ENCODE peak calls at places on chromosomes 7 and 10, in ten cellular contexts. O is left ventricle myocardium inferior, N is ovary, U is fibroblast of pulmonary artery, L is GM06990, S is prostate gland, T is BJ, A is neural progenitor cell, V is mammary epithelial cell, Y is A549. X is an unnamed sample.

GRCh38 chr7:45924283-45924682 is 3.2 kb upstream of the IGFBP3 start:
- DNase-seq in O (no peak), N (no peak), U (peak; percentile 71), L (no peak), S (peak; percentile 28), T (no peak), A (no peak), V (peak; percentile 93), Y (peak; percentile 78), X (peak; percentile 59)

GRCh38 chr7:15099074-15099473 is 196.5 kb upstream of the DGKB start:
- DNase-seq in O (no peak), N (no peak), U (no peak), L (no peak), S (no peak), T (no peak), A (no peak), V (no peak), Y (no peak), X (no peak)

GRCh38 chr7:143245123-143245522 is 18.1 kb upstream of the GSTK1 start:
- DNase-seq in O (no peak), N (no peak), U (peak; percentile 44), L (no peak), S (peak; percentile 15), T (peak; percentile 80), A (no peak), V (peak; percentile 57), Y (peak; percentile 17), X (no peak)

GRCh38 chr7:17336168-17336567 is 37.7 kb downstream of the AHR start:
- DNase-seq in O (no peak), N (no peak), U (no peak), L (no peak), S (no peak), T (no peak), A (no peak), V (no peak), Y (no peak), X (no peak)

GRCh38 chr7:80678703-80679102 is 40.3 kb downstream of the CD36 start:
- DNase-seq in O (no peak), N (no peak), U (no peak), L (no peak), S (no peak), T (no peak), A (no peak), V (no peak), Y (no peak), X (no peak)

GRCh38 chr10:77116904-77117303 is 520.7 kb downstream of the KCNMA1 start:
- DNase-seq in O (no peak), N (no peak), U (no peak), L (no peak), S (no peak), T (no peak), A (no peak), V (peak; percentile 52), Y (no peak), X (no peak)

GRCh38 chr7:94975316-94975715 is 67.9 kb downstream of the PPP1R9A start:
- DNase-seq in O (no peak), N (no peak), U (peak; percentile 25), L (no peak), S (no peak), T (peak; percentile 9), A (no peak), V (no peak), Y (no peak), X (no peak)

GRCh38 chr7:106064329-106064728 is 47.8 kb downstream of the SYPL1 start:
- DNase-seq in O (no peak), N (no peak), U (no peak), L (no peak), S (no peak), T (no peak), A (no peak), V (no peak), Y (no peak), X (no peak)

GRCh38 chr10:120946497-120946896 is 95.3 kb downstream of the WDR11 start:
- DNase-seq in O (no peak), N (no peak), U (peak; percentile 11), L (no peak), S (no peak), T (no peak), A (no peak), V (no peak), Y (no peak), X (no peak)

GRCh38 chr10:133357293-133358151 is at the start of gene FUOM:
- DNase-seq in O (peak; percentile 55), N (peak; percentile 58), U (peak; percentile 63), L (peak; percentile 86), S (no peak), T (no peak), A (peak; percentile 90), V (no peak), Y (peak; percentile 48), X (no peak)

GRCh38 chr7:156179872-156180390 is 367.7 kb upstream of the SHH start:
- DNase-seq in O (no peak), N (no peak), U (no peak), L (no peak), S (no peak), T (no peak), A (no peak), V (no peak), Y (no peak), X (no peak)

GRCh38 chr10:128063736-128064614 is 62.2 kb downstream of the MKI67 start:
- DNase-seq in O (no peak), N (no peak), U (no peak), L (peak; percentile 52), S (peak; percentile 47), T (no peak), A (no peak), V (peak; percentile 98), Y (no peak), X (no peak)

GRCh38 chr7:152121432-152121831 is 96.0 kb downstream of the GALNT11 start:
- DNase-seq in O (no peak), N (no peak), U (no peak), L (no peak), S (no peak), T (no peak), A (no peak), V (no peak), Y (no peak), X (no peak)

GRCh38 chr10:132606031-132606491 is 68.5 kb downstream of the INPP5A start:
- DNase-seq in O (no peak), N (no peak), U (no peak), L (no peak), S (no peak), T (no peak), A (no peak), V (no peak), Y (no peak), X (no peak)

GRCh38 chr7:44603208-44603607 is 3.2 kb upstream of the OGDH start:
- DNase-seq in O (no peak), N (no peak), U (no peak), L (no peak), S (no peak), T (no peak), A (no peak), V (no peak), Y (no peak), X (no peak)

GRCh38 chr7:31052504-31052840 is 364 bp downstream of the ADCYAP1R1 start:
- DNase-seq in O (no peak), N (no peak), U (no peak), L (no peak), S (no peak), T (no peak), A (no peak), V (no peak), Y (no peak), X (no peak)

DNA sequence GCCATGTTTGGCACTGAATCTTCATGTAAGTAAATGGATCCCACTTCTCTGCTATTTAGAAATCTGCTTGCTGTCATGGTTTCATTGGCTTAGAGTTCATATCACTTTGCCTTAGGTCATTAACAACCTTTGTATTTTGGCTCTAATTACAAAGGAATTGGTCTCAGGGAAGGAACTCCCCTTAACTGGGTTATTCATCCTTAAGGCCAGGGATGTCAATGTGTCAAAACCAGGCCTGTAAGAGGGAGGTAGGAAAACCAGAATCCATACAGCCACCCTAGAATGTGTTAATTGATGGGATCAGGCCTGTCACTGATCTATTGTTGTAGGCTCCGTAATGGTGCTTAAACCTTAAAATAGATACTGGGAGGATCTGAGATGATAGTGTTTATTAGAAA is 67.3 kb downstream of the ST7 start:
- DNase-seq in O (no peak), N (no peak), U (no peak), L (no peak), S (no peak), T (no peak), A (peak; percentile 46), V (peak; percentile 52), Y (no peak), X (no peak)
- H3K4me3 ChIP-seq in O (peak overlapping the region; percentile 58), N (peak overlapping the region; percentile 30), U (peak overlapping the region; percentile 46), L (no peak overlapping the region), S (peak overlapping the region; percentile 21), T (no peak overlapping the region), A (peak overlapping the region; percentile 48), V (peak overlapping the region; percentile 26), Y (no peak overlapping the region), X (no peak overlapping the region)

GRCh38 chr7:85191383-85191782 is 4.5 kb upstream of the SEMA3D start:
- DNase-seq in O (no peak), N (no peak), U (peak; percentile 66), L (no peak), S (no peak), T (no peak), A (peak; percentile 9), V (peak; percentile 26), Y (peak; percentile 13), X (no peak)
- TF ChIP-seq CTCF in O (peak; percentile 32), N (no peak), U (peak; percentile 51), L (no peak), S (peak; percentile 32), T (peak; percentile 43), A (peak; percentile 18), V (peak; percentile 33), Y (peak; percentile 31), X (peak; percentile 47)

DNA sequence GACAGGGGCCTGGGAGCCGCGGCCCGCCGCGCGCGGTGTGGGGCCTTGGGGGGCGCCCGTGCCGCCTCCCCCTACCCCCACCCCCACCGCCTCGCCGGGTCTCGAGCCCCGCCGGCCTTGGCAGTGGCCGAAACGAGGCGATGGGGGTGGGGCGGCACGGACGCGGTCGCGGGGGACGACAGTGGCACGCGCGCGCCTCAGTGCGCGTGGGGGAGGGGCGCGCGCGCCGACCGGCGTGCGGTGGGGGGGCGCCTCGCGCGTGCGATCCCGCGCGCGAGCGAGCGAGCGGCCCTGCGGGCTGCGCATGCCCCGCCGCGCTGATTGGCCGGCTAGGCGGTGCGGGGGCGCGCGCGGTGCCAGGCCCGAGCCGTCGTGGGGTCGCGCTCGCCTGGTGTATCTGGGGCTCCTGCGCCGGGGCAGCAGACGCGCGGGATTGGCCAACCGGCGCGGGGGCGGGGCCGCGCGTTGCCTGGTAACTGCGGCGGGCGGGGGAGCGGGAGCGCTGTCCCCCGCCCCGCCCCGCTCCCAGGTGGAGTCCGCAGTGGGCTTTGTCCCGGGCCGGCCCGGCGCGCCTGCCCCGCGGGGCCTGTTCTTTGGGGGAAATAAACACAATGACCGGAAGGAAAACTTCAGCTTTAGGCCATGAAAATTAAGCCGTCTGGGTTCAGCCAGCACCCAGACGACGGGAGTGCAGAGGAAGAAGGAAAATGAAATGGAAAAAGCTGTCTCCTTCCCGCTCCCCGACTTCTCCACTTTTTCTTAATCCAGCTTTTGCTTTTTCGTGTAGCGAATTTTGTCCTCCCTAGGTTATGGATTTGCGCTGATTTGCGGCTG is 870 bp downstream of the GTF2I start:
- DNase-seq in O (peak; percentile 93), N (peak; percentile 94), U (peak; percentile 95), L (peak; percentile 96), S (peak; percentile 94), T (peak; percentile 49), A (peak; percentile 98), V (peak; percentile 95), Y (peak; percentile 93), X (peak; percentile 48)
- H3K4me3 ChIP-seq in O (peak overlapping the region; percentile 100), N (peak overlapping the region; percentile 54), U (peak overlapping the region; percentile 70), L (peak overlapping the region; percentile 83), S (peak overlapping the region; percentile 96), T (peak overlapping the region; percentile 82), A (peak overlapping the region; percentile 99), V (peak overlapping the region; percentile 97), Y (peak overlapping the region; percentile 93), X (peak overlapping the region; percentile 58)

GRCh38 chr7:112854169-112854568 is 64.0 kb upstream of the TMEM168 start:
- DNase-seq in O (no peak), N (no peak), U (no peak), L (no peak), S (no peak), T (no peak), A (no peak), V (no peak), Y (no peak), X (no peak)
- TF ChIP-seq CTCF in O (no peak), N (no peak), U (no peak), L (no peak), S (no peak), T (no peak), A (no peak), V (no peak), Y (no peak), X (no peak)